ENCODE peak calls at places on chromosomes 6 and 20, in four cellular contexts. K, G, V and M are unnamed samples. For H3K4me1, the result is how much of the 10 kb centered on the place peaks cover.

GRCh38 chr20:38156888-38157634 is 8.0 kb downstream of the TGM2 start:
- DNase-seq in K (peak), G (peak), V (no peak), M (no peak)

GRCh38 chr6:170344631-170345576 is 38.3 kb downstream of the FAM120B start:
- DNase-seq in K (peak), G (no peak), V (no peak), M (no peak)

GRCh38 chr6:158353851-158354508 is 41.7 kb downstream of the TULP4 start:
- DNase-seq in K (peak), G (no peak), V (no peak), M (no peak)

GRCh38 chr6:4085329-4085695 is 6.4 kb upstream of the FAM217A start:
- DNase-seq in K (no peak), G (no peak), V (no peak), M (no peak)

GRCh38 chr6:76683985-76684384 is 611.5 kb upstream of the IMPG1 start:
- DNase-seq in K (no peak), G (no peak), V (no peak), M (no peak)

GRCh38 chr20:43987531-43987930 is 72.9 kb downstream of the TOX2 start:
- DNase-seq in K (no peak), G (no peak), V (no peak), M (no peak)

GRCh38 chr6:83370607-83371006 is 60.2 kb downstream of the ME1 start:
- DNase-seq in K (peak), G (no peak), V (no peak), M (no peak)

GRCh38 chr20:1721687-1722512 is 64.3 kb upstream of the SIRPG start:
- DNase-seq in K (no peak), G (no peak), V (no peak), M (no peak)

GRCh38 chr6:33987531-33988021 is 158.3 kb downstream of the GRM4 start:
- DNase-seq in K (no peak), G (peak), V (no peak), M (peak)

GRCh38 chr6:50147371-50147770 is 97.6 kb upstream of the DEFB112 start:
- DNase-seq in K (no peak), G (no peak), V (no peak), M (no peak)

GRCh38 chr6:36677059-36677749 is 1.3 kb upstream of the CDKN1A start:
- DNase-seq in K (peak), G (no peak), V (no peak), M (no peak)

GRCh38 chr6:79557683-79558082 is 20.5 kb upstream of the LCA5 start:
- DNase-seq in K (no peak), G (no peak), V (no peak), M (no peak)

GRCh38 chr6:63355632-63356031 is 35.8 kb upstream of the LGSN start:
- DNase-seq in K (no peak), G (no peak), V (no peak), M (no peak)

GRCh38 chr6:39211183-39211582 is 18.1 kb downstream of the KCNK5 start:
- DNase-seq in K (no peak), G (no peak), V (no peak), M (no peak)

GRCh38 chr6:77401231-77401630 is 62.1 kb downstream of the HTR1B start:
- DNase-seq in K (no peak), G (no peak), V (no peak), M (no peak)

GRCh38 chr6:138194221-138194620 is 24.1 kb downstream of the PBOV1 start:
- DNase-seq in K (no peak), G (peak), V (no peak), M (peak)

GRCh38 chr6:170074435-170074834 is 216.4 kb downstream of the DLL1 start:
- DNase-seq in K (no peak), G (no peak), V (no peak), M (peak)

GRCh38 chr20:25047766-25048165 is 10.2 kb downstream of the ACSS1 start:
- DNase-seq in K (no peak), G (peak), V (no peak), M (no peak)

GRCh38 chr6:113578691-113579090 is 278.5 kb upstream of the MARCKS start:
- DNase-seq in K (no peak), G (no peak), V (no peak), M (no peak)

GRCh38 chr20:48759631-48760245 is 68.1 kb downstream of the PREX1 start:
- DNase-seq in K (no peak), G (no peak), V (no peak), M (no peak)

GRCh38 chr20:23357767-23358562 is 4.0 kb upstream of the GZF1 start:
- DNase-seq in K (peak), G (peak), V (peak), M (peak)
- H3K4me1 ChIP-seq in K (under half), G (under half), V (under half), M (under half)

GRCh38 chr20:3661060-3661820 is 2.0 kb downstream of the GFRA4 start:
- DNase-seq in K (no peak), G (no peak), V (no peak), M (no peak)
- H3K4me3 ChIP-seq in K (no peak), G (no peak), V (no peak), M (no peak)

GRCh38 chr6:166026586-166027126 is 141.0 kb downstream of the TBXT start:
- DNase-seq in K (no peak), G (no peak), V (no peak), M (no peak)

GRCh38 chr6:166027761-166028160 is 139.9 kb downstream of the TBXT start:
- DNase-seq in K (no peak), G (no peak), V (no peak), M (no peak)

GRCh38 chr6:166032366-166033171 is 135.1 kb downstream of the TBXT start:
- DNase-seq in K (no peak), G (no peak), V (peak), M (peak)

GRCh38 chr6:166029506-166029905 is 138.1 kb downstream of the TBXT start:
- DNase-seq in K (no peak), G (no peak), V (no peak), M (no peak)

GRCh38 chr6:166031275-166031674 is 136.4 kb downstream of the TBXT start:
- DNase-seq in K (no peak), G (no peak), V (no peak), M (no peak)
- TF ChIP-seq CTCF in K (no peak), G (no peak), V (no peak), M (no peak)

GRCh38 chr6:31558318-31558625 is 10.9 kb downstream of the NFKBIL1 start:
- DNase-seq in K (no peak), G (no peak), V (no peak), M (no peak)

GRCh38 chr6:31560697-31561058 is 11.4 kb upstream of the LTA start:
- DNase-seq in K (no peak), G (no peak), V (no peak), M (no peak)

GRCh38 chr6:31558631-31559500 is 11.5 kb downstream of the NFKBIL1 start:
- DNase-seq in K (peak), G (peak), V (no peak), M (peak)

GRCh38 chr6:31559958-31560696 is 12.0 kb upstream of the LTA start:
- DNase-seq in K (peak), G (peak), V (no peak), M (peak)

GRCh38 chr6:31559606-31559957 is 12.2 kb downstream of the NFKBIL1 start:
- DNase-seq in K (peak), G (no peak), V (no peak), M (no peak)
- H3K4me1 ChIP-seq in K (half or more), G (under half), V (under half), M (under half)

GRCh38 chr6:43284986-43285385 is 13.1 kb upstream of the SLC22A7 start:
- DNase-seq in K (no peak), G (no peak), V (no peak), M (no peak)
- H3K4me3 ChIP-seq in K (no peak), G (no peak), V (peak), M (no peak)

GRCh38 chr6:43211960-43212359 is 17.3 kb downstream of the DNPH1 start:
- DNase-seq in K (peak), G (no peak), V (no peak), M (no peak)
- TF ChIP-seq CTCF in K (no peak), G (no peak), V (no peak), M (no peak)

GRCh38 chr20:50393242-50393641 is 116.9 kb upstream of the PTPN1 start:
- DNase-seq in K (no peak), G (no peak), V (no peak), M (no peak)

GRCh38 chr20:50390685-50391443 is 119.3 kb upstream of the PTPN1 start:
- DNase-seq in K (no peak), G (no peak), V (no peak), M (no peak)

GRCh38 chr20:50391444-50392137 is 118.6 kb upstream of the PTPN1 start:
- DNase-seq in K (no peak), G (no peak), V (no peak), M (no peak)

GRCh38 chr20:50393990-50394561 is 116.1 kb upstream of the PTPN1 start:
- DNase-seq in K (no peak), G (no peak), V (no peak), M (no peak)

GRCh38 chr20:50392138-50392866 is 117.9 kb upstream of the PTPN1 start:
- DNase-seq in K (no peak), G (no peak), V (no peak), M (no peak)
- H3K4me1 ChIP-seq in K (under half), G (under half), V (under half), M (half or more)

DNA sequence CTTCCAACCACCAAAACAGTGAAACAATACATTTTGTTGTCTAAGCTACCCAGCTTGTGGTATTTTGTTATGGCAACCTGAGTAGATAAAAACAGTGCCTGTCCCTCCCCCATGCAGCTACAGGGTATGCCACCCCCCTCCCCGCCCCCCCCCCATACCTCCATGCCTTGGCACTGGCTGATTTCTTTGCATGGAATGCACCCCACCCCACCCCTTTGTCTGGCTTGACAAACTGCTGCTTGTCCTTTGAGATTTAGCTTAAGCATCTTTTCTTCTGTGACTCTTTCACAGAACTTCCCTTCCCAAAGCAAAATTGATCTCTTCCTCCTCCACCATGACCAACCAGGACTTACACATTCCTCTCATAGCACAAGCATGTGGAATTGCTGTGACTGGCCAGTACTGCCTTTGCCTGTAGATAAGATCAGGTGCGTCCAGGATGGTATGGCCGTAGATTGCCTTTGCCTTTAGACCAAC is 64.6 kb upstream of the ADGRF1 start:
- DNase-seq in K (no peak), G (no peak), V (no peak), M (no peak)
- H3K4me3 ChIP-seq in K (no peak), G (no peak), V (no peak), M (no peak)

DNA sequence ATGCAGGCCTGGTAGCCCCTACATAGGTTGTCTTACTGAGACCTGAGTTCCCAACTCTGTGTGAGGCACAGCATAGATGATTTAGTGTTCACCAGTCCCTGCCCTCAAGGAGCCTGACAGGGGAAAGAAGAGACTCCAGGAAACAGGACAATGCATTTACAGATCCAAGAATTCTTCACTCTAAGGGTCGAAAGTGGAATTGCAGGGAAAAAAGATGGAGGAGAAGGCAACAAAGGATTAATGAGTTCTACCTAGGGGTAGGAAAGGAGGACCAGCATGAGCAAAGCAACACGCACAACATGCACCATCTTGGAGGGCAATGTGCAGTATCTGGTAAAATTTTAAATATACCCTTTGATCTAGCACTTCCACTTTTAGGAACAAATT is 5.9 kb downstream of the SPAG4 start:
- DNase-seq in K (no peak), G (no peak), V (no peak), M (no peak)
- TF ChIP-seq CTCF in K (no peak), G (no peak), V (no peak), M (no peak)

GRCh38 chr20:57448764-57449354 is 57.7 kb downstream of the RBM38 start:
- DNase-seq in K (no peak), G (no peak), V (no peak), M (no peak)
- H3K4me1 ChIP-seq in K (under half), G (under half), V (under half), M (under half)